ENCODE peak calls at places on chromosomes 1 and 21, in eight cellular contexts. A is thoracic aorta; N is HCT116; H is mammary epithelial cell; Z is MM.1S; B is DND-41; D is CD8-positive, alpha-beta T cell; U is colonic mucosa. O is an unnamed sample.

GRCh38 chr1:242703467-242703866 is 179.0 kb upstream of the PLD5 start:
- DNase-seq in B (no peak), H (no peak), D (no peak), A (no peak), N (no peak), Z (no peak), U (no peak), O (no peak)

GRCh38 chr1:240941706-240942370 is 329.9 kb upstream of the GREM2 start:
- DNase-seq in H (no peak), U (no peak), Z (no peak), A (no peak), B (no peak), D (no peak), N (no peak), O (no peak)

GRCh38 chr1:19073311-19074186 is 117.1 kb upstream of the IFFO2 start:
- DNase-seq in Z (no peak), H (peak; percentile 75), D (no peak), A (no peak), B (no peak), U (no peak), N (no peak), O (no peak)

GRCh38 chr1:3117879-3118278 is 48.9 kb downstream of the PRDM16 start:
- DNase-seq in B (no peak), A (no peak), N (no peak), Z (no peak), H (no peak), D (no peak), U (no peak), O (no peak)

GRCh38 chr1:233721003-233721595 is 107.2 kb downstream of the KCNK1 start:
- DNase-seq in A (no peak), B (no peak), N (no peak), H (peak; percentile 34), Z (no peak), U (no peak), D (no peak), O (no peak)

GRCh38 chr1:223870617-223871574 is 25.1 kb upstream of the TP53BP2 start:
- DNase-seq in U (no peak), N (no peak), A (no peak), Z (no peak), B (peak; percentile 12), H (no peak), D (no peak), O (no peak)

GRCh38 chr1:118294817-118295486 is 109.9 kb upstream of the SPAG17 start:
- DNase-seq in U (no peak), B (no peak), Z (no peak), D (no peak), N (no peak), H (no peak), A (no peak), O (no peak)

GRCh38 chr1:175129997-175130648 is 62.5 kb downstream of the KIAA0040 start:
- DNase-seq in B (no peak), N (no peak), A (no peak), U (no peak), H (no peak), D (no peak), Z (no peak), O (peak; percentile 16)

GRCh38 chr1:92748138-92748537 is 36.8 kb downstream of the EVI5 start:
- DNase-seq in Z (no peak), N (no peak), U (no peak), A (no peak), H (no peak), D (no peak), B (no peak), O (no peak)

GRCh38 chr1:69766431-69766830 is 198.7 kb downstream of the LRRC7 start:
- DNase-seq in D (no peak), U (no peak), A (no peak), Z (no peak), H (no peak), N (no peak), B (no peak), O (peak; percentile 9)

GRCh38 chr21:39332175-39332574 is 16.7 kb downstream of the HMGN1 start:
- DNase-seq in B (no peak), D (no peak), N (no peak), U (no peak), Z (no peak), H (no peak), A (no peak), O (no peak)

GRCh38 chr1:211606914-211607751 is 28.2 kb upstream of the SLC30A1 start:
- DNase-seq in U (no peak), N (no peak), B (no peak), H (no peak), D (peak; percentile 15), Z (peak; percentile 86), A (no peak), O (peak; percentile 43)

GRCh38 chr1:51850420-51851297 is 27.9 kb downstream of the NRDC start:
- DNase-seq in U (no peak), D (no peak), A (no peak), H (no peak), B (no peak), Z (no peak), N (no peak), O (no peak)
- H3K4me3 ChIP-seq in U (no peak overlapping the region), D (no peak overlapping the region), A (no peak overlapping the region), H (no peak overlapping the region), B (no peak overlapping the region), Z (no peak overlapping the region), N (no peak overlapping the region), O (no peak overlapping the region)

DNA sequence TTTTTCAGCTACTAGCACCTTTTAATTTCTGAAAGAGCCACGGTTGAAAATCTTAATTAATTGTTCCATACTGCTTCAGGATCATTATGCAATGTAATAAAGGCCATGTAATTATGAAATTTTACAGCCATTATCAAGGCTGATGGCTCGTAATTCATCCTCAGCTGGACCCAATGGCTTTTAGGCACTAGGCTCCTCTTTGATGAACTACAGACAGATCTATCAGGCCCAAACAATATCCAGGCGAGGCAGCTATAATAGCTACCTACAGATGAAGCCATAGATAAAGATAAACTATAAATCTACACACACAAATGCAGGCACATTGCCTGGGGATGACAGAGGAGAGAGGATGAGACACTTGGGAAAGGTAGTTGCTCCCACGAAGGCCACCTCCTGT is 110.5 kb upstream of the USH2A start:
- DNase-seq in H (no peak), Z (no peak), B (no peak), U (no peak), N (no peak), D (no peak), A (no peak), O (no peak)
- H3K4me3 ChIP-seq in H (no peak overlapping the region), Z (no peak overlapping the region), B (no peak overlapping the region), U (no peak overlapping the region), N (no peak overlapping the region), D (no peak overlapping the region), A (no peak overlapping the region), O (no peak overlapping the region)

DNA sequence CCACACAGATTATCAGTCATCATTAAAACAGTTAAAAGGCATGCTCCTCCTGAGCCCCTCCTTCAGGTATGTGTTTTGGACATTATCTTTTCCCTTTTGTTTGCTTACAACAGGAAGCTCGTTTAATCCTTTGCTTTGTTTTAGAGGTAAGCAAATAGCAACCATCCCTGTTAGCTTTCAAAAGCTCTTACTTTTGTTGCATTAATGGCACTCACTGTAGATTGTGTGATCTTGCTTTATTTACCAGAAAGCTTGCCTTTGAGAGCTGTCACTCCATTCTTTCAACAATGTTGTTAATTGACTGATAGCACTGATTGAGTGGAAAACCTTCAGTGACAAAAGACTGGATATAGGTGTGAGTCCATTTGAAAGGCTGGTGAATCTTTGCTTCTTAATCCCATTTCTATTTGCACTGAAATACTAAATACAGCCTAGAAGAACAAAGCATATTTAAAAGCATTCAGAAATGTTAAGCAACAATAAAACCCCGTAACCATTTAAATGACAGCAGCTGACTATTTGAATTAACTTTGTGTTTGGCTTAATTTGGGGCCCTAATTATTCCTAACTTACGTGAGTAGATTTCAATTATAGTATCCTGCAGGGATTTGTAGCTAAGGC is 48.3 kb downstream of the ADGRL2 start:
- DNase-seq in H (no peak), A (no peak), D (no peak), U (no peak), B (no peak), N (no peak), Z (no peak), O (no peak)
- H3K4me3 ChIP-seq in H (no peak overlapping the region), A (no peak overlapping the region), D (no peak overlapping the region), U (no peak overlapping the region), B (no peak overlapping the region), N (no peak overlapping the region), Z (no peak overlapping the region), O (no peak overlapping the region)

GRCh38 chr1:165112260-165112659 is 244.3 kb downstream of the LMX1A start:
- DNase-seq in Z (no peak), D (no peak), H (no peak), A (no peak), U (no peak), B (no peak), N (no peak), O (no peak)
- H3K4me3 ChIP-seq in Z (no peak overlapping the region), D (no peak overlapping the region), H (no peak overlapping the region), A (no peak overlapping the region), U (no peak overlapping the region), B (no peak overlapping the region), N (no peak overlapping the region), O (no peak overlapping the region)

GRCh38 chr21:15059397-15059796 is 5.4 kb downstream of the NRIP1 start:
- DNase-seq in U (no peak), Z (no peak), D (no peak), B (no peak), N (no peak), H (no peak), A (no peak), O (no peak)
- H3K4me3 ChIP-seq in U (no peak overlapping the region), Z (no peak overlapping the region), D (no peak overlapping the region), B (no peak overlapping the region), N (peak overlapping the region; percentile 14), H (no peak overlapping the region), A (no peak overlapping the region), O (peak overlapping the region; percentile 35)

GRCh38 chr21:44285547-44285992 is at the start of gene AIRE:
- DNase-seq in D (no peak), B (no peak), Z (no peak), H (no peak), N (no peak), U (no peak), A (no peak), O (no peak)
- H3K4me3 ChIP-seq in D (no peak within 1 kb of the TSS), B (no peak within 1 kb of the TSS), Z (no peak within 1 kb of the TSS), H (no peak within 1 kb of the TSS), N (no peak within 1 kb of the TSS), U (no peak within 1 kb of the TSS), A (no peak within 1 kb of the TSS), O (no peak within 1 kb of the TSS)

O was measured in foreskin fibroblast.